ENCODE peak calls at places on chromosomes 7 and 10, in five cellular contexts. D, K, Y, E and B are unnamed samples.

GRCh38 chr7:94405506-94405905 is 10.8 kb downstream of the COL1A2 start:
- DNase-seq in D (no peak), K (no peak), Y (no peak), E (no peak), B (no peak)

GRCh38 chr10:88728107-88728763 is 22.2 kb downstream of the LIPK start:
- DNase-seq in D (no peak), K (peak), Y (peak), E (no peak), B (peak)

GRCh38 chr7:100367676-100368613 is 5.3 kb upstream of the PILRA start:
- DNase-seq in D (no peak), K (no peak), Y (no peak), E (no peak), B (no peak)

GRCh38 chr7:50730459-50731400 is 52.0 kb downstream of the GRB10 start:
- DNase-seq in D (no peak), K (no peak), Y (peak), E (no peak), B (no peak)

GRCh38 chr10:132185601-132186487 is 904 bp upstream of the DPYSL4 start:
- DNase-seq in D (no peak), K (peak), Y (no peak), E (no peak), B (peak)

GRCh38 chr7:152015600-152015999 is 9.9 kb upstream of the GALNT11 start:
- DNase-seq in D (no peak), K (no peak), Y (no peak), E (no peak), B (no peak)

GRCh38 chr7:129434846-129435318 is 650 bp downstream of the STRIP2 start:
- DNase-seq in D (peak), K (peak), Y (peak), E (no peak), B (no peak)

GRCh38 chr7:100369105-100369504 is 4.2 kb upstream of the PILRA start:
- DNase-seq in D (no peak), K (peak), Y (no peak), E (peak), B (no peak)

GRCh38 chr7:50206521-50207250 is 97.8 kb upstream of the IKZF1 start:
- DNase-seq in D (no peak), K (no peak), Y (peak), E (no peak), B (peak)

GRCh38 chr10:4111593-4111992 is 326.6 kb upstream of the KLF6 start:
- DNase-seq in D (no peak), K (no peak), Y (no peak), E (no peak), B (no peak)

GRCh38 chr10:85492684-85493083 is 873.9 kb downstream of the GRID1 start:
- DNase-seq in D (no peak), K (no peak), Y (no peak), E (no peak), B (no peak)

GRCh38 chr10:43082087-43082486 is 5.2 kb downstream of the RET start:
- DNase-seq in D (no peak), K (no peak), Y (no peak), E (no peak), B (no peak)

GRCh38 chr7:123609883-123610239 is 8.2 kb downstream of the ASB15 start:
- DNase-seq in D (no peak), K (no peak), Y (no peak), E (no peak), B (no peak)

GRCh38 chr10:125768217-125768616 is 7.4 kb downstream of the MMP21 start:
- DNase-seq in D (peak), K (no peak), Y (no peak), E (no peak), B (no peak)

GRCh38 chr7:69663911-69664310 is 65.6 kb downstream of the AUTS2 start:
- DNase-seq in D (no peak), K (no peak), Y (no peak), E (no peak), B (no peak)

GRCh38 chr10:588246-589165 is 101.0 kb downstream of the DIP2C start:
- DNase-seq in D (no peak), K (peak), Y (no peak), E (no peak), B (no peak)

GRCh38 chr7:51081270-51081890 is 235.2 kb downstream of the COBL start:
- DNase-seq in D (no peak), K (no peak), Y (no peak), E (no peak), B (no peak)

GRCh38 chr10:66940950-66941349 is 15.1 kb downstream of the LRRTM3 start:
- DNase-seq in D (no peak), K (no peak), Y (no peak), E (no peak), B (no peak)

GRCh38 chr7:131424219-131424822 is 96.6 kb downstream of the MKLN1 start:
- DNase-seq in D (peak), K (peak), Y (peak), E (peak), B (peak)

GRCh38 chr7:43076189-43076605 is 36.2 kb upstream of the HECW1 start:
- DNase-seq in D (no peak), K (no peak), Y (no peak), E (peak), B (no peak)
- TF ChIP-seq JUND in D (no peak), K (no peak), Y (no peak), E (no peak), B (no peak)

GRCh38 chr10:78531088-78531487 is 497.4 kb downstream of the RPS24 start:
- DNase-seq in D (no peak), K (no peak), Y (no peak), E (no peak), B (no peak)
- H3K27ac ChIP-seq in D (no peak), K (no peak), Y (no peak), E (no peak), B (no peak)

DNA sequence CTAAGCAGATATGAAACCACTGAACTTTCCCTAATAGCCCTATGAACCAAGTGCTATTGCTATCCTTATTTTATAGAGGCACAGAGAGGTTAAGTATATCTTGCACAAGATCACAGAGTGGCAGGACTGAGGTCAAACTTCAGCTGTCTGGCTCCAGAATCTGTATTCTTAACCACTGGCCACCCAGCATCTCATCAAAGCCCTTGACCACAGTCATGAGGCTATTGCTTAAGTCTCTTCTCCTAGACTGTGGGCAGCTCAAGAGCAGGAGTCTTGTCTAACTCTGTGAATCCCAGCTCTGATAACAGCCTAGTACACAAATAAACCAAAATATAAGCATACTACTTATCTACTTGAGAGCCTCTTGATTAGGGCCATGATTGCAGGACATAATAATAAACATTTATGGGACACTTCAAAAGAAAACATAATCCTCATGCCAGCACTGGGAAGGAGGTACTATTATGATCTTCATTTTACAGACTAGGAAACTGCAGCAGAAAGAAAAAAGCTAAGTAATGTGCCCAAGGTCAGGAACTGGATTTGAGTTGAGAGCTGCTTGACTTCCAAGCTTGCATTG is 22.4 kb upstream of the SMC3 start:
- DNase-seq in D (no peak), K (no peak), Y (no peak), E (no peak), B (no peak)
- TF ChIP-seq JUND in D (no peak), K (no peak), Y (no peak), E (no peak), B (no peak)

GRCh38 chr10:107442035-107442505 is 277.6 kb upstream of the SORCS1 start:
- DNase-seq in D (no peak), K (no peak), Y (no peak), E (peak), B (no peak)

GRCh38 chr10:107444443-107444842 is 279.9 kb upstream of the SORCS1 start:
- DNase-seq in D (no peak), K (no peak), Y (no peak), E (no peak), B (no peak)

GRCh38 chr10:107440741-107441140 is 276.2 kb upstream of the SORCS1 start:
- DNase-seq in D (no peak), K (no peak), Y (no peak), E (no peak), B (no peak)

GRCh38 chr10:107437921-107438320 is 273.4 kb upstream of the SORCS1 start:
- DNase-seq in D (no peak), K (no peak), Y (no peak), E (no peak), B (no peak)

DNA sequence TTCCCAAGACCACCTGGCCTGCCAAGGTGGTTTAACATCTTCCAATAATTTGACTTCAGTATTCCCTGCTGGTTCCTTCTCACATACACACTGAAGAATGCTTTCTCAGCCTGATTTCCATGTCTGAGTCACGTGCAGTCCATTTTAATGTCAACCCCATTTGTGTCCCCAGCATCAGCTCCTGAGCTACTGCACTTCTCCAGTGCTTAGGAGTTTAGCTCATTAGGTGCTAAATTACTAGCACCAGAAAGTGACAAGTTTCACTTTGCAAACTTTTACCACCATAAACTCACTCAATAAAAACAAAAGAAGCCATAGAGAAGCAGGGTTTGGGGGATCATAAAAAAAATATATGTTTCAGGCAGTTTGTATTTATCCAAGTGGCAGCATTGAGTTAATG is 279.3 kb upstream of the SORCS1 start:
- DNase-seq in D (no peak), K (no peak), Y (no peak), E (no peak), B (no peak)
- H3K27ac ChIP-seq in D (no peak), K (no peak), Y (no peak), E (no peak), B (no peak)

GRCh38 chr10:102645741-102646609 is 1.7 kb downstream of the TRIM8 start:
- DNase-seq in D (peak), K (peak), Y (peak), E (peak), B (peak)

GRCh38 chr10:102648889-102649752 is 4.8 kb downstream of the TRIM8 start:
- DNase-seq in D (peak), K (no peak), Y (no peak), E (no peak), B (no peak)

GRCh38 chr10:102646610-102647432 is 2.5 kb downstream of the TRIM8 start:
- DNase-seq in D (peak), K (no peak), Y (no peak), E (no peak), B (peak)

GRCh38 chr10:102648269-102648888 is 4.1 kb downstream of the TRIM8 start:
- DNase-seq in D (no peak), K (no peak), Y (no peak), E (no peak), B (no peak)

GRCh38 chr10:102647433-102648268 is 3.4 kb downstream of the TRIM8 start:
- DNase-seq in D (no peak), K (no peak), Y (no peak), E (no peak), B (no peak)
- TF ChIP-seq JUND in D (no peak), K (no peak), Y (no peak), E (no peak), B (no peak)